ENCODE peak calls at places on chromosomes 3 and 15, in six cellular contexts. L, Y, P, F, W and O are unnamed samples.

GRCh38 chr15:82132116-82132515 is 86.3 kb upstream of the MEX3B start:
- DNase-seq in L (no peak), Y (no peak), P (no peak), F (no peak), W (no peak), O (no peak)

GRCh38 chr15:45203182-45203581 is 15.4 kb upstream of the SHF start:
- DNase-seq in L (no peak), Y (no peak), P (no peak), F (no peak), W (no peak), O (no peak)

GRCh38 chr3:30720586-30721313 is 114.3 kb downstream of the TGFBR2 start:
- DNase-seq in L (no peak), Y (no peak), P (no peak), F (no peak), W (no peak), O (no peak)

GRCh38 chr3:62562596-62562995 is 189.2 kb upstream of the FEZF2 start:
- DNase-seq in L (no peak), Y (no peak), P (no peak), F (no peak), W (no peak), O (no peak)

GRCh38 chr15:59410448-59410896 is 27.5 kb upstream of the FAM81A start:
- DNase-seq in L (no peak), Y (no peak), P (peak), F (no peak), W (peak), O (no peak)

GRCh38 chr3:107450254-107450653 is 72.5 kb upstream of the BBX start:
- DNase-seq in L (no peak), Y (no peak), P (no peak), F (no peak), W (no peak), O (no peak)

GRCh38 chr3:152073267-152073666 is 195.5 kb upstream of the MBNL1 start:
- DNase-seq in L (no peak), Y (no peak), P (no peak), F (no peak), W (no peak), O (no peak)

GRCh38 chr3:168341192-168341816 is 245.6 kb upstream of the GOLIM4 start:
- DNase-seq in L (no peak), Y (no peak), P (no peak), F (no peak), W (no peak), O (no peak)

GRCh38 chr3:10242182-10243065 is 5.8 kb upstream of the TATDN2 start:
- DNase-seq in L (no peak), Y (peak), P (no peak), F (no peak), W (no peak), O (no peak)

GRCh38 chr15:38651328-38652038 is 86.9 kb upstream of the RASGRP1 start:
- DNase-seq in L (no peak), Y (no peak), P (no peak), F (no peak), W (no peak), O (no peak)

GRCh38 chr15:38652183-38652794 is 87.7 kb upstream of the RASGRP1 start:
- DNase-seq in L (no peak), Y (no peak), P (no peak), F (no peak), W (no peak), O (no peak)

GRCh38 chr15:38650936-38651327 is 86.3 kb upstream of the RASGRP1 start:
- DNase-seq in L (no peak), Y (no peak), P (no peak), F (no peak), W (no peak), O (no peak)

GRCh38 chr15:38650384-38650783 is 85.8 kb upstream of the RASGRP1 start:
- DNase-seq in L (no peak), Y (no peak), P (no peak), F (no peak), W (no peak), O (no peak)

GRCh38 chr15:38652998-38653397 is 88.4 kb upstream of the RASGRP1 start:
- DNase-seq in L (peak), Y (no peak), P (no peak), F (no peak), W (no peak), O (no peak)
- TF ChIP-seq CTCF in L (no peak), Y (peak), P (no peak), F (no peak), W (no peak), O (no peak)

GRCh38 chr3:113531826-113532697 is at the start of gene SIDT1:
- DNase-seq in L (no peak), Y (peak), P (peak), F (peak), W (peak), O (peak)

GRCh38 chr3:113534365-113534764 is 2.0 kb downstream of the SIDT1 start:
- DNase-seq in L (no peak), Y (peak), P (no peak), F (no peak), W (no peak), O (no peak)

GRCh38 chr3:113533534-113533892 is 1.2 kb downstream of the SIDT1 start:
- DNase-seq in L (no peak), Y (peak), P (no peak), F (no peak), W (no peak), O (no peak)

GRCh38 chr3:113535898-113536297 is 3.5 kb downstream of the SIDT1 start:
- DNase-seq in L (no peak), Y (no peak), P (no peak), F (peak), W (no peak), O (no peak)

DNA sequence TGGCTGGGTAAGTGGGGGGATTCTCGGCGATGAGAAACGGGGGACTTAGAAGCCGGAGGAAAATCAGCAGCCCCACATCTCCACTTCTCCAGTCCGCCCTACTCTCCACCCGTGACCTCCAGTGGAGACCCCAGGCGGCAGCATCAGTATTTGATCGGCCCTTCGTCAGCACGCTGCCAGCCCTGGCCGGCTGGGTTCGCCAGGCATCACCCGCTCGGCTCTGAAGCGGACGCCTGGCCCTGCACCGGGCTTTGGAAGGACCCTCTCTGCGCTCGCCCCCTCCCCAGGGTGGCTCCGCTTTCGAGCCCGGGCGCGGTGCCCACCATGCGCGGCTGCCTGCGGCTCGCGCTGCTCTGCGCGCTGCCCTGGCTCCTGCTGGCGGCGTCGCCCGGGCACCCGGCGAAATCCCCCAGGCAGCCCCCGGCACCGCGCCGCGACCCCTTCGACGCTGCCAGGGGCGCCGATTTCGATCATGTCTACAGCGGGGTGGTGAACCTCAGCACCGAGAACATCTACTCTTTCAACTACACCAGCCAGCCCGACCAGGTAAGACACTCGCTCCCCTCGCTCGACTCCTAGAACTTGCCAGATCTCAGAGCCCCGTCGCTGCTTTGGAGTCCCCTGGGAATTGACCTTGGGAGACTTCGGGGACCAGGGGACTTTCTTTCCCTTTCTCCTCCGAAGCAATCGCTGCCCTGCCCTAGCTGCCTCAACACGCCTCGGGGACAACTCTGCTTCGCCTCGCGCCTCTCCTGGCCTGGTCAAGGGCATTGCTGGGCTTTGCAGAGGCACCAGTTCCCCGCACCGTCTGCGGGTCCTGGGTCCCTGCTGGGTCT is 561 bp downstream of the SIDT1 start:
- DNase-seq in L (peak), Y (peak), P (peak), F (peak), W (peak), O (peak)
- TF ChIP-seq CTCF in L (no peak), Y (peak), P (no peak), F (no peak), W (peak), O (no peak)

DNA sequence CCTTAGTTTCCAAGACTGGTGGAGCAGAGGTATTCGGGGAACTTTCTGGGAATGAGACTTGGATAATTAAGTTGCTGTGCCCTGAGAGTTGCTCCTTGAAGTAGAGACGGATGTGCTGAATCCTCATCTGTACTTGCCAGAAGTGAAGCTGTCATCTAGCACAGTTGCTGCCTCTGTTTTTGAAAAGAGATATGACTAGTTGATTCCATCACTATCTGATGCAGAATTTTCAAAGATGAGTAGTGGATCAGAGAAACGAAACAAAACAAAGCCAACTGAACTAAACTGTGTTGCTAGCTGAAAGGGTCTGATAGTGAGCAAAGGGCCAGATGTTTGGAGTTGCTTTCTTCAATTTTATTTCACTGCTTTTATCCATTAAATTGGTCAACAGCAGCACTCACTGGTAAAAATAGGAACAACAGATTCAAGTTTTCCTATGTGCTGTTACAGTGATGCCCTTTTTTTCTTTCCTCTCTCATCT is 52.7 kb downstream of the MITF start:
- DNase-seq in L (no peak), Y (no peak), P (no peak), F (no peak), W (no peak), O (no peak)
- TF ChIP-seq CTCF in L (no peak), Y (no peak), P (peak), F (peak), W (peak), O (no peak)

DNA sequence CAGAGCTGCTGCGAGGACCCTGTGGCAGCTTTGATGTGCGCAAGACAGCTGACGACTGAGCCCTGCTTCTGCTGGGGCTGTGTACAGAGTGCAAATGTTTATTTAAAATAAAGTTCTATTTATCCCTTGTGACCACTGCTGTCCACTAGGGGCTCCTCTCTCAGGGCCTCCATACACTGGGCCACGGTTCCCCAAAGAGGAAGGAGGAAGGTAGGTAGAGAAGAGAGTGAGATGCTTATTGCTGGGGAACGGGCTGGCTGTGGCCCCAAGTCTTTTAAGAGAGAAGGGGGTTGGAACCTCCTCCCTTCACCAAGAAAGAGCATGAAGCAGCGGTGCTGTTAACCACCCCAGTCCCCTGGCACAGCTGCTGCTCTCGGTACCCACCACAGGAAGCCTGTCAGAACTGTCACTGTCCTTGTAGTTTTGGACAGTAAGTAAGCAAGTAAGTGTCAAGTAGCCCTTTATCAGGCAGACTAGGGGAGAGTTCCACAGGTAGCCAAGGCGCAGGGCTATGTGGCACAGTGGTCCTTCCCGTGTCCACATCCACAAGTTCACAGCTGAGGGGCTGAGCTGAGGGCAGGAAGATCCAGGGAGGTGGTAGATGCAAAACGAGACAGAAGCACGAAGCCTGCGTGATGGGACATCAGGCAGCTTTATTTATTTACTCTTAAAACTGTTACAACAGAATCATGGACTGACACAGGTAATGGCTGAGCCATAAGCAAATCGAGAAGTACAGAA is 47.3 kb downstream of the DHX30 start:
- DNase-seq in L (peak), Y (no peak), P (no peak), F (peak), W (no peak), O (no peak)
- TF ChIP-seq CTCF in L (peak), Y (peak), P (no peak), F (peak), W (peak), O (no peak)